ENCODE peak calls at places on chromosomes 7 and 10, in four cellular contexts. Z is type B pancreatic cell, F is prostate gland, O is AG09319. A is an unnamed sample.

GRCh38 chr10:32207544-32207943 is 139.4 kb downstream of the EPC1 start:
- DNase-seq in Z (no peak), F (peak; percentile 47), O (no peak), A (no peak)

GRCh38 chr7:128891110-128891941 is 19.2 kb downstream of the KCP start:
- DNase-seq in Z (no peak), F (no peak), O (no peak), A (no peak)

GRCh38 chr7:12951397-12951801 is 264.0 kb downstream of the ARL4A start:
- DNase-seq in Z (no peak), F (no peak), O (peak; percentile 11), A (no peak)

GRCh38 chr10:21184216-21184615 is 287.1 kb upstream of the NEBL start:
- DNase-seq in Z (no peak), F (no peak), O (no peak), A (no peak)

GRCh38 chr7:150945853-150946825 is 32.0 kb downstream of the KCNH2 start:
- DNase-seq in Z (no peak), F (no peak), O (no peak), A (no peak)

GRCh38 chr10:106189254-106189653 is 975.3 kb downstream of the SORCS1 start:
- DNase-seq in Z (no peak), F (no peak), O (no peak), A (no peak)

GRCh38 chr7:35259555-35259954 is 5.7 kb upstream of the TBX20 start:
- DNase-seq in Z (no peak), F (no peak), O (no peak), A (no peak)

GRCh38 chr10:15238553-15239335 is 70.3 kb upstream of the NMT2 start:
- DNase-seq in Z (no peak), F (no peak), O (no peak), A (no peak)

DNA sequence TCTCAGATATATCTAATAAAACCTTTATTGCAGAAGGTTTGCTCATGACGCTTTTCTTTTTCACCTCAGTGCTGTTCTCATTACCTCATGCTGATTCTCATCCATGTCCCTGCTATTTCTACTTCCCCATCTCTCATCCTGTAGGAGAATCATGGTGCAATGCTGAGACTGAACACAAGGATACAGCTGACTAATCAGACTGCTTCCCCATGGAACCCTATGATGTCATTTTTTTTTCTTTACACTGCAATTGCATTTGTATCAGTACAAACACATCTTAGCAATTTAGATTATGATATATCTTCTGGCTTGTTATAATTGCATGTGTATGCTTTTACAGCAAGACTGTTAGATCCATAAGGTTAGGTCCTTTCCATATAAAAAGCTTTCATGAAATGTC is 93.7 kb downstream of the SEMA3A start:
- DNase-seq in Z (no peak), F (no peak), O (no peak), A (no peak)
- TF ChIP-seq CTCF in Z (peak; percentile 59), F (no peak), O (no peak), A (peak; percentile 13)

DNA sequence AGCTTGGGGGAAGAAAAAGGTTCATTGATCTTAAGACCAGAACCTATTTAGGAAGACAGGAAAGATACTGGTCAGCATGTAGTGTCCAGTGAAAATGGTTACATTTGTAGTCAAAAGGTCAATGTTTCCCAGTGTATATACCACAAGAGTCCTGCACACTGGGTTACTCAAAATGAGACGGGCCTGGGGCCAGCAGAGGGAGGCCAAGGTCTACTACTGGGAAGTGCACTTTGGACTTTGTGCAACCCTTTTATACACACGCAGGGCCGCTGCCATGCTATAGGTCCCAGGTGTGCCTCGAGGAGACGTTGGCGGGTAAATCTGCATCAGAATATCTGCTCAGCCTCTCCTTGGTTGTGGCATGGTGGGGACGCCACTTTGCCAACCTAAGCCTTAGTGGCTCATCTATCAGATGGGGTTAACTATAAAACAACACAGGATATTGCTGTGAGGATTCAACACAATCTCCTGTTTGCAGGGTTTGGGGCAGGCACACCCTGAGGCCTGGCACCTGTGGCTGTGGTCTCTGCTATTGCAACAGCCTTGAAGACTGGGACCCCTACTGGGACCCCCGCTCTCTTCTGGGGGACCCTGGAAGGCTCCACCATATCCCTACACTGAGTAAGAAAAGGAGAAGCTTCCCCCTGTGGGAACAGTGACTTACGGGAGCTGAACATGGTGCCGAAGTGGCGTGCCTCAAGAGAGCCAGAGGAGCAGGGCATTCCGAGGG is 19.7 kb downstream of the CLRN3 start:
- DNase-seq in Z (peak; percentile 37), F (no peak), O (no peak), A (peak; percentile 60)
- TF ChIP-seq CTCF in Z (peak; percentile 45), F (no peak), O (no peak), A (no peak)

GRCh38 chr7:136214356-136214755 is 237.2 kb upstream of the MTPN start:
- DNase-seq in Z (no peak), F (no peak), O (no peak), A (no peak)
- TF ChIP-seq CTCF in Z (peak; percentile 62), F (no peak), O (no peak), A (peak; percentile 14)

DNA sequence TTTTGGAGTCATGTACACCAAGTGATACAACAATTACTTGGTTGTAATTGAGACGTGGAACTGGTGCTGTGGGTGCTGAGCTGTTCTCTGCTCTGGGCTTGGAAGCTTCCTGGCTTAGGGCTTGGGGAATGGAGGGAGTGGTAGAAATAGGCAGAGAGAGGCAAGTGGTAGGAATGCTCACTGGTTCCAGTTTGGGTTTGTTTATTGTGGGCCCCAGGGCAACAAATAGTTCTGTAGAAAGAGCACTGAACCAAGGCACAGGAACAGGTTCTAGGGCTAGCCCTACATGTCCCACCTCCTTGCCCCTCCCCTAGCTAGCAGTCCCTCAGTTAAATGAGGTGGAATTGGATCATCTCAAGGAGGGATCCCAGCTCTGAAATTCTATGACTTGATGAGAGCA is 166.7 kb upstream of the HPS1 start:
- DNase-seq in Z (no peak), F (no peak), O (no peak), A (no peak)
- TF ChIP-seq CTCF in Z (no peak), F (no peak), O (no peak), A (no peak)

DNA sequence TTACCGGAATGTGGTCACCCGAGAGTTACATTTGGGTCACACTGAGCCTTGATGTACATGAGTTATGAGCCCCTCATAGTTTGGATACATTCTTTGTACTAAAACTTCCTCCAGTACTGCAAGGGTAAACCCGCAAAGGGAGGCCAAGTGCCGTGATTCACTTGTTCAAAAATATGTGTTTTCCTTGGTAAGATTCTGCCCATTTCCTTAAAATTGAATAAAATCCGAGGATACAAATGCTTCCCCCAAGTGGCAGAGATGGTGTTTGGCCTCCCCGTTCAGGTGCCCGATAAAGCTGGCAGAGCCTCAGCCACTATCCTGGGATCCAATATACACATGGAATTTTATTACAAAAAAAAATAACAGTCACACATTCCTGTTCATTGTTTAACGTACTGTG is 268.3 kb downstream of the DIP2C start:
- DNase-seq in Z (no peak), F (no peak), O (no peak), A (no peak)
- TF ChIP-seq CTCF in Z (no peak), F (no peak), O (no peak), A (no peak)

GRCh38 chr10:47063858-47064257 is 152.6 kb downstream of the PTPN20 start:
- DNase-seq in Z (no peak), F (no peak), O (no peak), A (peak; percentile 1)

GRCh38 chr10:47060993-47061500 is 149.8 kb downstream of the PTPN20 start:
- DNase-seq in Z (no peak), F (no peak), O (no peak), A (peak; percentile 64)

GRCh38 chr10:47061776-47062175 is 150.5 kb downstream of the PTPN20 start:
- DNase-seq in Z (no peak), F (no peak), O (no peak), A (peak; percentile 67)

GRCh38 chr10:47060356-47060755 is 149.1 kb downstream of the PTPN20 start:
- DNase-seq in Z (no peak), F (no peak), O (no peak), A (peak; percentile 70)

DNA sequence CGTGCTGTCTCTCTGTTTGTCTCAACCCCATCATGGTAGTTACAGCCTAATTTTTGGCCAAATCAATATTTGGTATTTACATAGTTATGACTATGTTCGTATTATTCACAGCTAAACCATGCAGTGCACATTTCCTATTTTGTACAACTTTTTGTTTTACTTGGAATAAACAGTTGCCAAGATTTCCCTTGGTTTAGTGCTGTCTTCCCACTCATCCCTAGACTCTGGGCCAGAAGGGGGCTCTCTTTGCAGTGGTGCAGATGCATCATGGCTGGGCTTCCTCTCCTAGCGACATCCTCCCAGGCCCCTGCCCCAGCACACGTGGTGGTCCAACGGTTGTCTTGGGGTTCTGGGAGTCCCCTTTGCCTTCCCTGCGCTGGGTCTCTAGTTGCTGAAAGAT is 151.6 kb downstream of the PTPN20 start:
- DNase-seq in Z (no peak), F (no peak), O (no peak), A (peak; percentile 54)
- TF ChIP-seq CTCF in Z (no peak), F (no peak), O (peak; percentile 42), A (peak; percentile 7)

GRCh38 chr10:130708465-130708864 is 572.3 kb downstream of the GLRX3 start:
- DNase-seq in Z (no peak), F (no peak), O (no peak), A (no peak)

GRCh38 chr10:130713105-130713504 is 576.9 kb downstream of the GLRX3 start:
- DNase-seq in Z (no peak), F (no peak), O (no peak), A (no peak)

GRCh38 chr10:130711072-130711471 is 574.9 kb downstream of the GLRX3 start:
- DNase-seq in Z (no peak), F (no peak), O (no peak), A (no peak)

GRCh38 chr10:130709415-130709814 is 573.2 kb downstream of the GLRX3 start:
- DNase-seq in Z (no peak), F (no peak), O (no peak), A (no peak)

DNA sequence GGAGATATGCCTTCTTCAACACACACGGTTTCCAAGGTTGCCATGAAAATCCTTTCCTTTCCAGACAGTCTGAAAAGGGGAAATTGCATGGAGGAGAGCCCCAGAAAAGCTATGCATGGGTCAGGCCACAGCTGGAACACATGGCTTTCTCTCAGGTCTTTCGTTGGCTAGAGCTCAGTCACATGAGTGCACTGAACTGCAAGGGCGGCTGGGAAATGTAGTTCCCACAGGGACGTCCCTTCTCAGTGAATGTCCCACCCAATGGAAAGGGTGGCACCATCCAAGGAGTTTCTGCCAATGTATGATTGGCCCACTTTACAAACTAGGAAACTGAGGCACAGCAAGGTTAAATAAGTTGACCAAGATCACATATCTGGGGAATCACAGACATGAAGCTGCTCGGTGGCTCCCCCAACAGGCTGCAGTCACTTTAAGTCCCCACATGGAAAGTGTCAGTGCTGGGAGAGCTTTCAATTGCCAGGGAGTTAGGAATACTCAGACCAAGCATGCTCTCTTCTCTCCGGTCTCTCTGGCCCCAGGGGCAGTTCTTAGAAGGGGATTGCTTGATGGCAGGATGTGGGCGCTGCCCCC is 571.3 kb downstream of the GLRX3 start:
- DNase-seq in Z (no peak), F (no peak), O (no peak), A (no peak)
- TF ChIP-seq CTCF in Z (no peak), F (no peak), O (no peak), A (no peak)

DNA sequence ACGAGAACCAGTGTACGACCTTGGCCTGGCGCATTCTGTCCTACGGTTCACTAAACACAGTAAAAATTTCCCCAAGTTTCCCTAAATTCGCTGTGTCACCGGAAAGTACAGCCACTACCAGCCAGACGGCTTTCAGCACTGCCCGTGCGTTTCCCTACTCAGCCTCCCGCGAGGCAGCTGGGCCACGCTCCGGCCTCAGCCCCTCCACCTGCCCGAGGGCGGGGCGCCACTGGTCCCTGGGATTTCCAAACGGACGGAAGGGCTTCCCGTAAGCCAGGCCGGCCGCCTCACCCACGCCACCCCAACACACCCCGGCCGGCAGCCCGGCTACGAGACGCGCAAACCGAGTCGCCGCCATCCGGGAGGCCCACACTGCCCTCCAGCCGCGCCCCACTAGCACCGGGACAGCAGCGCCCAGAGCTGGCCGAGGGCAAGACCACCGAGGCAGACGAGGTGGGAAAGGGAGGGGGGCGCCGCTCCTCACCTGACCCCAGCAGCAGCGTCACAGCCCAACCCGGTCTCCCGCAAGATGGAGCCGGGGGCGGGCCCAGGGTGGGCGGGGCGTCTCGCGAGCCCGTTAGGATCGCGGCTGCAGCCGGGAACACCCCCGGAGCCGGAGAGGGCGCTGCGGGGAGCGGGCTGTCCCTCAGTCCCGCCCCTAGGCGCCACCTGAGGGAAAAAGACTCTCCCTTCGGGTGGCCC is at the start of gene ANXA7:
- DNase-seq in Z (peak; percentile 91), F (peak; percentile 93), O (peak; percentile 53), A (peak; percentile 95)
- TF ChIP-seq CTCF in Z (peak; percentile 44), F (peak; percentile 38), O (peak; percentile 24), A (peak; percentile 42)